ENCODE peak calls at places on chromosomes 1 and 21, in seven cellular contexts. A, P, F, Y, C, J and L are unnamed samples.

GRCh38 chr1:56644064-56644940 is 812 bp upstream of the PRKAA2 start:
- DNase-seq in Y (no peak), C (no peak), F (peak), A (no peak), J (no peak), P (no peak), L (no peak)

GRCh38 chr1:207619833-207620572 is 24.9 kb upstream of the CR1L start:
- DNase-seq in A (no peak), Y (no peak), C (no peak), F (peak), P (no peak), J (no peak), L (peak)

GRCh38 chr1:56146449-56146848 is 432.9 kb downstream of the PLPP3 start:
- DNase-seq in C (no peak), P (no peak), J (no peak), Y (no peak), A (peak), F (peak), L (no peak)

GRCh38 chr1:46724991-46725735 is 6.2 kb upstream of the EFCAB14 start:
- DNase-seq in A (peak), Y (peak), C (peak), F (peak), J (no peak), P (peak), L (peak)

GRCh38 chr1:234929369-234929768 is 199.3 kb downstream of the TOMM20 start:
- DNase-seq in C (no peak), Y (no peak), J (no peak), P (no peak), F (no peak), A (no peak), L (no peak)

GRCh38 chr1:76048194-76048593 is 26.4 kb upstream of the ST6GALNAC3 start:
- DNase-seq in J (no peak), A (no peak), F (no peak), Y (no peak), P (no peak), C (no peak), L (no peak)

GRCh38 chr1:209086486-209087192 is 496.9 kb upstream of the CAMK1G start:
- DNase-seq in A (no peak), F (peak), J (no peak), P (no peak), Y (no peak), C (no peak), L (no peak)

GRCh38 chr1:38615680-38616079 is 243.9 kb downstream of the RRAGC start:
- DNase-seq in Y (no peak), F (peak), P (no peak), C (no peak), J (no peak), A (no peak), L (no peak)

GRCh38 chr1:24420547-24420946 is 4.9 kb downstream of the NIPAL3 start:
- DNase-seq in P (no peak), A (no peak), F (peak), J (no peak), Y (no peak), C (no peak), L (no peak)

GRCh38 chr1:60842294-60842693 is 240.1 kb upstream of the NFIA start:
- DNase-seq in C (no peak), F (no peak), Y (no peak), A (no peak), P (no peak), J (no peak), L (no peak)

GRCh38 chr1:175826705-175827104 is 83.3 kb upstream of the TNR start:
- DNase-seq in F (no peak), C (no peak), J (no peak), A (no peak), Y (no peak), P (no peak), L (no peak)

GRCh38 chr1:163170331-163170730 is 32.4 kb downstream of the RGS5 start:
- DNase-seq in Y (no peak), A (no peak), C (no peak), P (no peak), F (peak), J (no peak), L (no peak)

GRCh38 chr1:190597361-190597760 is 119.7 kb upstream of the BRINP3 start:
- DNase-seq in J (no peak), A (no peak), F (no peak), Y (no peak), C (no peak), P (no peak), L (no peak)

GRCh38 chr1:160129558-160129957 is 14.0 kb downstream of the ATP1A2 start:
- DNase-seq in C (no peak), J (no peak), Y (no peak), A (peak), P (no peak), F (no peak), L (no peak)

GRCh38 chr21:8989261-8989882 is 1532.0 kb upstream of the TPTE start:
- DNase-seq in Y (no peak), P (no peak), J (no peak), F (no peak), A (no peak), C (no peak), L (no peak)

GRCh38 chr21:38337793-38338192 is 81.0 kb downstream of the KCNJ15 start:
- DNase-seq in J (no peak), P (no peak), C (no peak), F (no peak), Y (no peak), A (no peak), L (no peak)

GRCh38 chr21:31502537-31503143 is 156.9 kb upstream of the SOD1 start:
- DNase-seq in P (no peak), C (no peak), A (no peak), F (no peak), J (no peak), Y (no peak), L (no peak)

GRCh38 chr1:67874501-67875111 is 41.3 kb upstream of the GNG12 start:
- DNase-seq in Y (no peak), F (peak), A (no peak), J (no peak), P (no peak), C (no peak), L (no peak)

GRCh38 chr1:30791853-30792252 is 34.3 kb upstream of the LAPTM5 start:
- DNase-seq in P (no peak), J (no peak), A (no peak), F (no peak), Y (no peak), C (no peak), L (no peak)

GRCh38 chr1:12341667-12342066 is 111.8 kb downstream of the VPS13D start:
- DNase-seq in J (no peak), F (no peak), C (no peak), A (no peak), Y (no peak), P (no peak), L (no peak)

GRCh38 chr1:33532936-33533335 is 60.5 kb downstream of the ZSCAN20 start:
- DNase-seq in Y (no peak), J (no peak), F (no peak), P (no peak), A (no peak), C (no peak), L (no peak)

GRCh38 chr21:15797577-15798363 is 68.0 kb downstream of the USP25 start:
- DNase-seq in Y (no peak), J (no peak), P (no peak), A (no peak), F (no peak), C (no peak), L (no peak)

GRCh38 chr1:1943834-1944570 is 24.9 kb upstream of the TMEM52 start:
- DNase-seq in A (no peak), C (peak), F (peak), Y (peak), P (peak), J (no peak), L (no peak)

GRCh38 chr1:184684285-184685077 is 70.2 kb downstream of the EDEM3 start:
- DNase-seq in J (no peak), A (no peak), F (no peak), P (peak), Y (no peak), C (peak), L (no peak)

GRCh38 chr1:119268879-119269278 is 99.7 kb upstream of the HAO2 start:
- DNase-seq in P (no peak), Y (no peak), F (no peak), A (no peak), C (no peak), J (no peak), L (no peak)

GRCh38 chr1:112803906-112804762 is 89.0 kb upstream of the PPM1J start:
- DNase-seq in F (peak), A (peak), J (no peak), C (peak), P (peak), Y (no peak), L (peak)

GRCh38 chr21:38721983-38722382 is 83.7 kb upstream of the ETS2 start:
- DNase-seq in Y (no peak), A (no peak), F (peak), C (no peak), J (no peak), P (no peak), L (no peak)

GRCh38 chr1:171152533-171152932 is 32.6 kb upstream of the FMO2 start:
- DNase-seq in J (no peak), F (no peak), A (no peak), C (no peak), Y (no peak), P (peak), L (no peak)

GRCh38 chr1:118947790-118948189 is 40.4 kb downstream of the TBX15 start:
- DNase-seq in F (peak), C (no peak), Y (no peak), P (no peak), A (no peak), J (no peak), L (no peak)

GRCh38 chr1:59498640-59499039 is 201.7 kb downstream of the FGGY start:
- DNase-seq in P (no peak), A (no peak), F (peak), Y (no peak), C (no peak), J (no peak), L (no peak)

GRCh38 chr1:48611841-48612240 is 139.8 kb upstream of the SPATA6 start:
- DNase-seq in F (no peak), C (no peak), A (no peak), J (no peak), P (no peak), Y (no peak), L (no peak)

GRCh38 chr1:52668711-52669110 is 29.4 kb downstream of the COA7 start:
- DNase-seq in F (no peak), P (no peak), A (no peak), C (no peak), Y (no peak), J (no peak), L (no peak)